ENCODE peak calls at places on chromosomes 2 and 18, in five cellular contexts. I is GM23248, H is SK-N-SH, M is GM23338, N is MM.1S. K is an unnamed sample. For H3F3A, H3K4me1 and H3K27me3, the result is how much of the 10 kb centered on the place peaks cover.

GRCh38 chr2:70851704-70852103 is 16.1 kb upstream of the CD207 start:
- DNase-seq in N (peak), I (peak), H (no peak), M (no peak), K (no peak)

GRCh38 chr18:2902327-2902726 is 55.5 kb downstream of the EMILIN2 start:
- DNase-seq in M (no peak), I (no peak), H (no peak), N (no peak), K (no peak)

GRCh38 chr2:64404743-64405142 is 49.2 kb upstream of the LGALSL start:
- DNase-seq in I (peak), M (peak), N (no peak), H (no peak), K (peak)

GRCh38 chr18:42706029-42706608 is 409.4 kb downstream of the RIT2 start:
- DNase-seq in I (no peak), M (no peak), H (no peak), N (no peak), K (no peak)

GRCh38 chr2:225765845-225766244 is 366.3 kb downstream of the NYAP2 start:
- DNase-seq in N (no peak), H (no peak), I (no peak), M (no peak), K (no peak)

GRCh38 chr2:1675633-1676032 is 68.7 kb downstream of the PXDN start:
- DNase-seq in M (no peak), N (no peak), H (no peak), I (peak), K (peak)

GRCh38 chr2:146634256-146635068 is 1210.4 kb upstream of the ACVR2A start:
- DNase-seq in N (no peak), H (no peak), M (peak), I (peak), K (peak)

GRCh38 chr2:75432761-75433361 is 127.9 kb downstream of the EVA1A start:
- DNase-seq in M (peak), I (peak), N (no peak), H (no peak), K (no peak)

GRCh38 chr2:116467243-116467642 is 1347.2 kb upstream of the DDX18 start:
- DNase-seq in N (peak), M (no peak), H (no peak), I (no peak), K (no peak)

GRCh38 chr2:231684314-231685223 is 23.8 kb upstream of the PTMA start:
- DNase-seq in M (no peak), I (no peak), H (no peak), N (no peak), K (no peak)
- H3F3A ChIP-seq in M (under half), I (under half), H (under half), N (under half), K (under half)

DNA sequence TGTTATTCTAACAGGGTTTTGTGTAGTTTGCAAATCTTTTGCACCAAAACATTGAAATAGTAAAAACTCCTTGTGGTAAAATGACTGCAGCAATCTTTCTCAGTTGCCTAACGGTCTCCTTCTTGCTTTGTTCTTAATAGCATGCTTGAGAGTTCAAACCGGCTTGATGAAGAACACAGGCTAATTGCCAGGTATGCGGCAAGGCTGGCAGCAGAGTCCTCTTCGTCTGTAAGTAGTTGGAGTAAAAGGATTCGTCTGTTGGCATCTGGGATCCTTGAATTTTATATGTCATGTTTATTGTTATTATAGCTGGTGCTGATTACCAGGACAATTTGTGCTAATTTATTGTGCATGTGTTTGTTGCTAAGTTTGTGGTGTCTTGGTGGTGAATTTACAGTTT is 138.1 kb downstream of the DTNA start:
- DNase-seq in M (peak), N (no peak), I (no peak), H (no peak), K (no peak)
- H3K4me1 ChIP-seq in M (under half), N (under half), I (under half), H (under half), K (under half)

GRCh38 chr2:95299961-95300360 is 2.8 kb downstream of the KCNIP3 start:
- DNase-seq in N (no peak), H (no peak), M (no peak), I (no peak), K (no peak)
- H3K27me3 ChIP-seq in N (under half), H (under half), M (under half), I (under half), K (under half)

DNA sequence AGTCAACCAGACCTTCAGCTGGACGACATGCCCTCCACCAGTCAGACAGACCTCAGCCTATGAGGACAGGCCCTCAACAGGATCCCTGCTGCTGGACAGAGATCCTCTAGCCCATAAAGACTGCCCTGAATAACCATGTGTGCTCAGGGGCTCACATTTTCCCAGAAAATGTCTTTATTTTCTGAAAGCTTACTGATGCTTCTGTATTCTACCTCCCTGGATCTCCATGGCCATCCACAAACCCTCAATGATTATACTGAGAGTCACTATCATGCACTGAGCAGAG is 1.8 kb upstream of the PTPN18 start:
- DNase-seq in H (no peak), N (no peak), M (no peak), I (peak), K (no peak)
- H3F3A ChIP-seq in H (under half), N (under half), M (under half), I (under half), K (under half)

DNA sequence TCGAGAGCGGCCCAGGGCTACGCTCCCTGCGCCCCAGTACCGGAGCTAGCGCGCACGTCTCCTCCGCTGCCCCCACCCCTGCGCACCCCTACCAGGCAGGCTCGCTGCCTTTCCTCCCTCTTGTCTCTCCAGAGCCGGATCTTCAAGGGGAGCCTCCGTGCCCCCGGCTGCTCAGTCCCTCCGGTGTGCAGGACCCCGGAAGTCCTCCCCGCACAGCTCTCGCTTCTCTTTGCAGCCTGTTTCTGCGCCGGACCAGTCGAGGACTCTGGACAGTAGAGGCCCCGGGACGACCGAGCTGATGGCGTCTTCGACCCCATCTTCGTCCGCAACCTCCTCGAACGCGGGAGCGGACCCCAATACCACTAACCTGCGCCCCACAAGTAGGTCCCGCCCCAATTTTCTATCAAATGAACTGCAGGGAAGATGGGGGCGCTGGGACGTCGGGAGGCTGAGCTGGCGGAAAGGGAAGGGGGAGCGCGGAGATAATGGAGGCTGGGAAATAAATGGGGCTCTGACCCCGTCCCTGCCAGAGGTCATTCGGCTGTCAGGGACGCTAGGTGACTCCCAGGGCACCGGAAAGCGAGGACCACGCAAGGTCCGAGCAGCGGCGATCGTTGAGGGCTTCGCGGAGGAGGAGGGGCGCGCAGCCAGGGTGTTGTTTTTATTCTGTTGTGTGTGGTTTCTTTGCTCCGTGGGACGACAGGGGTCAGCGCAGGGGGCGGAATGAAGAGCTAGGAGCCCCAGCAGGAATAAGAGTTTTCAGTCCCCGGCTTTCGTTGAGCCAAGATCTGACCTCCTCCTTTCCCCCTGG is 1.8 kb downstream of the GAD1 start:
- DNase-seq in I (peak), H (no peak), N (no peak), M (peak), K (no peak)
- H3K4me1 ChIP-seq in I (under half), H (under half), N (under half), M (half or more), K (under half)

DNA sequence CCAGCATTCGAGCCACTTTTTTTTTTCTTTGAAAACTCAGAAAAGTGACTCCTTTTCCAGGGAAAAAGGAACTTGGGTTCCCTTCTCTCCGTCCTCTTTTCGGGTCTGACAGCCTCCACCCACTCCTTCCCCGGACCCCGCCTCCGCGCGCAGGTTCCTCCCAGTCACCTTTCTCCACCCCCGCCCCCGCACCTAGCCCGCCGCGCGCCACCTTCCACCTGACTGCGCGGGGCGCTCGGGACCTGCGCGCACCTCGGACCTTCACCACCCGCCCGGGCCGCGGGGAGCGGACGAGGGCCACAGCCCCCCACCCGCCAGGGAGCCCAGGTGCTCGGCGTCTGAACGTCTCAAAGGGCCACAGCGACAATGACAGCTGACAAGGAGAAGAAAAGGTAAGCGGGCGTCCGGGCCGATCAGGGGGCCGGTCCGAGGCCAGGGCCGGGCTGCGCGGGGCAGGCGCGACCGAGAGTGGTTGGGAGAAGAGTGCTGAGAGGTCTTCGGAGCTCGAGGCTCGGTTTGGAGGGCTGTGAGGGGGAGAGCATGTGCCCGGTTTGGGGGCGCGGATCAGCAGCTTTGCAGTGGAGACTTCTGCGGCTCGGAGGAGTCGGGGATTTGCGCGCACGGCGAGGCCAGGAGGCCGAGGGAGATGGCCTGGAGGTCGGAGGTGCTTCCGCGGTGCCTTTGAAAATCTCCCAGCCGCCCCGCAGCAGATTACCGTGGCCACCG is 502 bp downstream of the EPAS1 start:
- DNase-seq in I (peak), M (peak), N (peak), H (peak), K (peak)
- H3K27me3 ChIP-seq in I (under half), M (half or more), N (under half), H (under half), K (under half)

GRCh38 chr2:9308186-9308955 is 101.8 kb downstream of the ASAP2 start:
- DNase-seq in N (no peak), I (peak), M (no peak), H (no peak), K (peak)
- H3F3A ChIP-seq in N (under half), I (half or more), M (under half), H (under half), K (under half)

GRCh38 chr18:74288041-74288440 is 3.7 kb downstream of the CYB5A start:
- DNase-seq in H (no peak), N (no peak), I (no peak), M (no peak), K (no peak)
- H3K4me1 ChIP-seq in H (under half), N (under half), I (under half), M (under half), K (half or more)

GRCh38 chr2:222424729-222425671 is 657 bp downstream of the SGPP2 start:
- DNase-seq in M (peak), I (no peak), H (peak), N (peak), K (no peak)
- H3K27me3 ChIP-seq in M (half or more), I (under half), H (under half), N (under half), K (half or more)